ENCODE peak calls at places on chromosomes 6 and 20, in nine cellular contexts. A is fibroblast of lung, I is fibroblast of pulmonary artery, Y is HAP-1, P is breast epithelium, B is cardiac fibroblast, O is lower lobe of right lung, Q is foreskin fibroblast, N is DND-41. X is an unnamed sample.

GRCh38 chr6:103675807-103676406 is 1183.8 kb downstream of the HACE1 start:
- DNase-seq in A (no peak), I (peak), Y (no peak), P (no peak), B (no peak), O (no peak), Q (no peak), N (peak), X (no peak)

GRCh38 chr20:39874049-39874893 is 814.8 kb downstream of the MAFB start:
- DNase-seq in A (peak), I (peak), Y (no peak), P (peak), B (peak), O (peak), Q (peak), N (peak), X (peak)

GRCh38 chr6:52253494-52253893 is 9.2 kb upstream of the IL17F start:
- DNase-seq in A (no peak), I (peak), Y (no peak), P (no peak), B (no peak), O (no peak), Q (peak), N (no peak), X (no peak)

GRCh38 chr20:46010491-46011405 is 2.0 kb downstream of the MMP9 start:
- DNase-seq in A (no peak), I (no peak), Y (no peak), P (no peak), B (no peak), O (peak), Q (peak), N (no peak), X (no peak)

GRCh38 chr6:116522896-116523295 is 11.5 kb downstream of the CALHM5 start:
- DNase-seq in A (no peak), I (no peak), Y (no peak), P (no peak), B (no peak), O (no peak), Q (no peak), N (no peak), X (no peak)

GRCh38 chr6:71908162-71908765 is 21.9 kb downstream of the RIMS1 start:
- DNase-seq in A (no peak), I (no peak), Y (no peak), P (no peak), B (no peak), O (no peak), Q (no peak), N (no peak), X (no peak)

GRCh38 chr20:48631114-48632016 is 196.4 kb downstream of the PREX1 start:
- DNase-seq in A (peak), I (peak), Y (no peak), P (no peak), B (peak), O (no peak), Q (peak), N (no peak), X (no peak)

GRCh38 chr6:166904101-166904746 is 52.1 kb downstream of the RNASET2 start:
- DNase-seq in A (no peak), I (peak), Y (no peak), P (no peak), B (peak), O (no peak), Q (no peak), N (no peak), X (no peak)

GRCh38 chr20:63520939-63521601 is 505 bp downstream of the PPDPF start:
- DNase-seq in A (peak), I (peak), Y (peak), P (peak), B (peak), O (peak), Q (peak), N (peak), X (peak)

GRCh38 chr6:96926425-96926824 is 1.9 kb downstream of the KLHL32 start:
- DNase-seq in A (no peak), I (peak), Y (no peak), P (no peak), B (no peak), O (no peak), Q (no peak), N (no peak), X (no peak)

GRCh38 chr20:44586986-44587980 is 4.9 kb downstream of the PKIG start:
- DNase-seq in A (peak), I (no peak), Y (no peak), P (no peak), B (no peak), O (no peak), Q (peak), N (no peak), X (no peak)

GRCh38 chr20:36214684-36215256 is 21.5 kb upstream of the AAR2 start:
- DNase-seq in A (peak), I (peak), Y (peak), P (no peak), B (peak), O (no peak), Q (peak), N (peak), X (no peak)

GRCh38 chr6:36443951-36444428 is 1.2 kb downstream of the KCTD20 start:
- DNase-seq in A (peak), I (peak), Y (peak), P (no peak), B (peak), O (no peak), Q (peak), N (peak), X (no peak)

GRCh38 chr6:95286874-95287273 is 290.5 kb upstream of the MANEA start:
- DNase-seq in A (no peak), I (no peak), Y (no peak), P (no peak), B (no peak), O (no peak), Q (no peak), N (no peak), X (no peak)

GRCh38 chr20:38799248-38799647 is 6.2 kb upstream of the PPP1R16B start:
- DNase-seq in A (no peak), I (peak), Y (no peak), P (no peak), B (no peak), O (no peak), Q (no peak), N (no peak), X (peak)

GRCh38 chr6:165663736-165664552 is 903 bp upstream of the PDE10A start:
- DNase-seq in A (no peak), I (no peak), Y (no peak), P (no peak), B (peak), O (no peak), Q (peak), N (no peak), X (peak)

GRCh38 chr6:159790149-159790946 is at the start of gene MRPL18:
- DNase-seq in A (peak), I (peak), Y (peak), P (peak), B (peak), O (peak), Q (peak), N (peak), X (peak)

GRCh38 chr6:6856538-6857523 is 250.9 kb upstream of the RREB1 start:
- DNase-seq in A (peak), I (peak), Y (no peak), P (peak), B (peak), O (peak), Q (peak), N (peak), X (peak)

GRCh38 chr20:50172347-50173013 is 18.1 kb upstream of the CEBPB start:
- DNase-seq in A (peak), I (peak), Y (no peak), P (peak), B (peak), O (peak), Q (peak), N (no peak), X (peak)

GRCh38 chr6:166839006-166839405 is 117.3 kb downstream of the RNASET2 start:
- DNase-seq in A (no peak), I (no peak), Y (no peak), P (no peak), B (no peak), O (no peak), Q (no peak), N (no peak), X (no peak)

GRCh38 chr20:50385733-50386640 is 124.2 kb upstream of the PTPN1 start:
- DNase-seq in A (peak), I (no peak), Y (no peak), P (no peak), B (no peak), O (no peak), Q (no peak), N (peak), X (no peak)

GRCh38 chr20:7505835-7506221 is 434.4 kb downstream of the HAO1 start:
- DNase-seq in A (no peak), I (no peak), Y (no peak), P (no peak), B (no peak), O (no peak), Q (no peak), N (no peak), X (no peak)

GRCh38 chr6:136923116-136923953 is 1.2 kb downstream of the SLC35D3 start:
- DNase-seq in A (no peak), I (no peak), Y (no peak), P (no peak), B (no peak), O (no peak), Q (peak), N (no peak), X (no peak)

GRCh38 chr6:6736753-6737654 is 148.5 kb downstream of the LY86 start:
- DNase-seq in A (peak), I (peak), Y (no peak), P (no peak), B (peak), O (peak), Q (peak), N (no peak), X (peak)

GRCh38 chr20:53040678-53041674 is 68.8 kb downstream of the TSHZ2 start:
- DNase-seq in A (peak), I (no peak), Y (no peak), P (peak), B (peak), O (no peak), Q (no peak), N (no peak), X (no peak)

GRCh38 chr20:3889489-3890409 is 562 bp downstream of the PANK2 start:
- DNase-seq in A (no peak), I (no peak), Y (peak), P (no peak), B (no peak), O (peak), Q (peak), N (peak), X (peak)

GRCh38 chr6:28220164-28221133 is 4.6 kb upstream of the ZSCAN9 start:
- DNase-seq in A (no peak), I (no peak), Y (no peak), P (no peak), B (no peak), O (no peak), Q (peak), N (no peak), X (no peak)

GRCh38 chr20:61589055-61589385 is 337.0 kb downstream of the CDH4 start:
- DNase-seq in A (peak), I (peak), Y (no peak), P (no peak), B (peak), O (no peak), Q (peak), N (no peak), X (no peak)

GRCh38 chr6:115681978-115682775 is 378.5 kb downstream of the FRK start:
- DNase-seq in A (no peak), I (no peak), Y (no peak), P (no peak), B (no peak), O (no peak), Q (no peak), N (no peak), X (no peak)

GRCh38 chr6:101730954-101731353 is 337.4 kb downstream of the GRIK2 start:
- DNase-seq in A (peak), I (peak), Y (no peak), P (no peak), B (peak), O (no peak), Q (peak), N (no peak), X (no peak)

GRCh38 chr6:117776441-117776840 is 101.2 kb downstream of the NUS1 start:
- DNase-seq in A (no peak), I (no peak), Y (peak), P (no peak), B (no peak), O (no peak), Q (no peak), N (no peak), X (no peak)

GRCh38 chr6:142735182-142735581 is 209.8 kb downstream of the HIVEP2 start:
- DNase-seq in A (peak), I (peak), Y (no peak), P (no peak), B (peak), O (no peak), Q (peak), N (no peak), X (no peak)

GRCh38 chr6:111477481-111477938 is 5.5 kb downstream of the REV3L start:
- DNase-seq in A (no peak), I (no peak), Y (no peak), P (no peak), B (no peak), O (no peak), Q (peak), N (no peak), X (no peak)

GRCh38 chr6:142462260-142462659 is 160.5 kb downstream of the ADGRG6 start:
- DNase-seq in A (no peak), I (no peak), Y (no peak), P (no peak), B (no peak), O (no peak), Q (no peak), N (no peak), X (no peak)

GRCh38 chr20:2692036-2692885 is at the start of gene EBF4:
- DNase-seq in A (peak), I (peak), Y (peak), P (peak), B (peak), O (peak), Q (peak), N (no peak), X (peak)

GRCh38 chr20:50338479-50339195 is 148.0 kb downstream of the CEBPB start:
- DNase-seq in A (no peak), I (no peak), Y (no peak), P (no peak), B (peak), O (no peak), Q (peak), N (peak), X (peak)

GRCh38 chr6:683742-684440 is 9.0 kb downstream of the EXOC2 start:
- DNase-seq in A (peak), I (peak), Y (peak), P (no peak), B (peak), O (no peak), Q (peak), N (peak), X (no peak)

GRCh38 chr20:18055261-18055660 is 2.5 kb downstream of the OVOL2 start:
- DNase-seq in A (no peak), I (no peak), Y (no peak), P (no peak), B (no peak), O (no peak), Q (no peak), N (no peak), X (no peak)
- H3K4me3 ChIP-seq in A (no peak), I (no peak), Y (no peak), P (no peak), B (no peak), O (no peak), Q (no peak), N (no peak), X (no peak)

DNA sequence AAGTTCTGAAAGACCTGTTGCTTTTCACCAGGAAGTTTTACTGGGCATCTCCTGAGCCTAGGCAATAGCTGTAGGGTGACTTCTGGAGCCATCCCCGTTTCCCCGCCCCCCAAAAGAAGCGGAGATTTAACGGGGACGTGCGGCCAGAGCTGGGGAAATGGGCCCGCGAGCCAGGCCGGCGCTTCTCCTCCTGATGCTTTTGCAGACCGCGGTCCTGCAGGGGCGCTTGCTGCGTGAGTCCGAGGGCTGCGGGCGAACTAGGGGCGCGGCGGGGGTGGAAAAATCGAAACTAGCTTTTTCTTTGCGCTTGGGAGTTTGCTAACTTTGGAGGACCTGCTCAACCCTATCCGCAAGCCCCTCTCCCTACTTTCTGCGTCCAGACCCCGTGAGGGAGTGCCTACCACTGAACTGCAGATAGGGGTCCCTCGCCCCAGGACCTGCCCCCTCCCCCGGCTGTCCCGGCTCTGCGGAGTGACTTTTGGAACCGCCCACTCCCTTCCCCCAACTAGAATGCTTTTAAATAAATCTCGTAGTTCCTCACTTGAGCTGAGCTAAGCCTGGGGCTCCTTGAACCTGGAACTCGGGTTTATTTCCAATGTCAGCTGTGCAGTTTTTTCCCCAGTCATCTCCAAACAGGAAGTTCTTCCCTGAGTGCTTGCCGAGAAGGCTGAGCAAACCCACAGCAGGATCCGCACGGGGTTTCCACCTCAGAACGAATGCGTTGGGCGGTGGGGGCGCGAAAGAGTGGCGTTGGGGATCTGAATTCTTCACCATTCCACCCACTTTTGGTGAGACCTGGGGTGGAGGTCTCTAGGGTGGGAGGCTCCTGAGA is at the start of gene HFE:
- DNase-seq in A (peak), I (peak), Y (no peak), P (peak), B (peak), O (peak), Q (peak), N (peak), X (peak)
- H3K4me3 ChIP-seq in A (peak), I (peak), Y (no peak), P (peak), B (peak), O (peak), Q (peak), N (peak), X (peak)

DNA sequence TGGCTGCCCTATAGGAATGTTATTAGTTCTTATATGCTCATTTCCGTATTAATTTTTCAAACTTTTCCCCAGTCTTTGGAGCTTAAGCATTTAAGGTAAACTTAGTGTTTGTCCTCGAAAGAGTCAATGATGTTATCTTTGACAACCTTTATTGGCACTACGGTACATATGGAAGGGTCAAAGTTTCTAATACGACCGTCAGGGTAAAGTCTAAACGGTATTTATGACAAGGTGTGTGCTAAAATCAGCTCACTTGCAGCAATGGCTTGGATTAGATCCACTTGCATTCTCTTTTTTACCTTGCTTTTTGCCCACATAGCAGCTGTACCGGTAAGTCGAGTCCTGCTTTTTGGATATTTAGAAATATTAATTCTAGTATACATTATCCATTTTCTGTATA is at the start of gene MEP1A:
- DNase-seq in A (no peak), I (no peak), Y (no peak), P (no peak), B (no peak), O (no peak), Q (no peak), N (no peak), X (no peak)
- H3K4me3 ChIP-seq in A (no peak), I (no peak), Y (no peak), P (no peak), B (no peak), O (no peak), Q (no peak), N (no peak), X (no peak)

DNA sequence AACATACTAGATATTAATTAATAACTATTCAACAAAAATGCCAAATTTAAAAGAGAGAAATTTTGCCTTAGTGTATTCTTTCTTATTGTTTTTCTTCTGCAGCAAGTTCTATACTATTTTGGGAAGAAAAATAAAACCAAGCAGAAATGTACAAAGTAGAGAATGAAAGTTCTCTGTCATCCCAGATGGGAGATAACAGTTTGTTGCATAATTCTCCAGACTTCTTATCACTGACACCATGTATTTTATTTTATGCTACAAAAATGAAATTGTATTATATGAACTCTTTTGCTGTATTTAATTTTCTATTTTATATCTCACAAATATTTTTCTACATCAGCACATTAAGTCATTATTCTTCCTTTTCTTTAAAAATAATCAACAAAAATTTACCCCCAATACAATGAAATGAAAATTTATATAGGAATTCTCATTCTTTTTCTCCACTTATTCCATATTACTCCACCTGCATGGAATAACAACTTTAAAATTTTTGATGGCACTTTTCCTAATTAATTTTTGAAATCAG is 18.2 kb downstream of the TMEM244 start:
- DNase-seq in A (no peak), I (no peak), Y (no peak), P (no peak), B (no peak), O (no peak), Q (no peak), N (no peak), X (no peak)
- H3K4me3 ChIP-seq in A (no peak), I (no peak), Y (no peak), P (no peak), B (no peak), O (no peak), Q (no peak), N (no peak), X (no peak)

GRCh38 chr6:29941476-29941875 is 856 bp upstream of the HLA-A start:
- DNase-seq in A (peak), I (peak), Y (no peak), P (no peak), B (no peak), O (no peak), Q (peak), N (no peak), X (no peak)
- H3K4me3 ChIP-seq in A (peak), I (no peak), Y (peak), P (peak), B (no peak), O (peak), Q (peak), N (peak), X (no peak)